ENCODE peak calls at places on chromosomes 12 and 14, in four cellular contexts. I is IMR-90, F is H9, M is psoas muscle. A is an unnamed sample. For H3K4me1, the result is how much of the 10 kb centered on the place peaks cover.

GRCh38 chr12:106310687-106311086 is 8.2 kb downstream of the TCP11L2 start:
- DNase-seq in I (no peak), F (no peak), M (no peak), A (no peak)

GRCh38 chr14:77023001-77023996 is 5.2 kb downstream of the IRF2BPL start:
- DNase-seq in I (peak), F (peak), M (no peak), A (peak)

GRCh38 chr12:123937707-123938600 is 34.7 kb downstream of the CCDC92 start:
- DNase-seq in I (peak), F (no peak), M (no peak), A (no peak)

GRCh38 chr14:105536691-105537579 is 10.6 kb downstream of the TMEM121 start:
- DNase-seq in I (no peak), F (no peak), M (no peak), A (no peak)

GRCh38 chr14:56126514-56126913 is 8.3 kb downstream of the PELI2 start:
- DNase-seq in I (no peak), F (no peak), M (no peak), A (no peak)

GRCh38 chr14:75769047-75769685 is 108.1 kb downstream of the TTLL5 start:
- DNase-seq in I (peak), F (no peak), M (no peak), A (no peak)

GRCh38 chr12:92437452-92437851 is 265.3 kb upstream of the PLEKHG7 start:
- DNase-seq in I (no peak), F (no peak), M (no peak), A (no peak)

GRCh38 chr12:39824505-39825198 is 205.0 kb upstream of the ABCD2 start:
- DNase-seq in I (peak), F (no peak), M (no peak), A (peak)

GRCh38 chr12:65667932-65668331 is 156.4 kb upstream of the HMGA2 start:
- DNase-seq in I (no peak), F (no peak), M (no peak), A (no peak)

GRCh38 chr14:102517412-102518062 is 8.0 kb upstream of the ANKRD9 start:
- DNase-seq in I (no peak), F (peak), M (no peak), A (peak)

GRCh38 chr14:88937706-88938105 is 113.3 kb downstream of the TTC8 start:
- DNase-seq in I (peak), F (no peak), M (no peak), A (no peak)

GRCh38 chr12:2180737-2181082 is 127.9 kb downstream of the CACNA1C start:
- DNase-seq in I (no peak), F (no peak), M (no peak), A (no peak)

GRCh38 chr14:64777461-64777860 is 73.2 kb downstream of the PLEKHG3 start:
- DNase-seq in I (no peak), F (no peak), M (no peak), A (no peak)

GRCh38 chr12:5171701-5172100 is 128.0 kb downstream of the KCNA5 start:
- DNase-seq in I (peak), F (peak), M (no peak), A (peak)

GRCh38 chr12:42790761-42791151 is 201.2 kb upstream of the PRICKLE1 start:
- DNase-seq in I (peak), F (no peak), M (no peak), A (no peak)

GRCh38 chr12:117857632-117858274 is 111.0 kb downstream of the KSR2 start:
- DNase-seq in I (peak), F (peak), M (no peak), A (peak)

GRCh38 chr12:119949594-119949993 is 39.4 kb upstream of the BICDL1 start:
- DNase-seq in I (no peak), F (no peak), M (no peak), A (no peak)

GRCh38 chr12:96241484-96242256 is 47.5 kb downstream of the ELK3 start:
- DNase-seq in I (peak), F (no peak), M (peak), A (no peak)

GRCh38 chr12:14774944-14775651 is 28.2 kb downstream of the WBP11 start:
- DNase-seq in I (peak), F (peak), M (peak), A (peak)

GRCh38 chr12:120159509-120160237 is 34.8 kb downstream of the GCN1 start:
- DNase-seq in I (no peak), F (no peak), M (no peak), A (peak)

GRCh38 chr12:49527361-49528130 is 11.3 kb upstream of the KCNH3 start:
- DNase-seq in I (no peak), F (no peak), M (no peak), A (no peak)

GRCh38 chr14:61925732-61926445 is 163.7 kb downstream of the SNAPC1 start:
- DNase-seq in I (peak), F (no peak), M (no peak), A (no peak)

GRCh38 chr12:114412825-114413749 is 7.1 kb upstream of the TBX5 start:
- DNase-seq in I (peak), F (no peak), M (no peak), A (no peak)

GRCh38 chr14:35213869-35214387 is 78.3 kb upstream of the PSMA6 start:
- DNase-seq in I (peak), F (no peak), M (no peak), A (no peak)

GRCh38 chr12:122336015-122336946 is 70.0 kb upstream of the VPS33A start:
- DNase-seq in I (peak), F (no peak), M (no peak), A (no peak)

GRCh38 chr14:90850487-90850886 is 34.3 kb upstream of the TTC7B start:
- DNase-seq in I (peak), F (peak), M (no peak), A (no peak)

GRCh38 chr12:25583545-25583944 is 30.5 kb upstream of the LMNTD1 start:
- DNase-seq in I (peak), F (peak), M (no peak), A (peak)

GRCh38 chr12:64782181-64782580 is 23.0 kb upstream of the GNS start:
- DNase-seq in I (no peak), F (no peak), M (no peak), A (no peak)

GRCh38 chr14:60064491-60065072 is 27.1 kb upstream of the PCNX4 start:
- DNase-seq in I (peak), F (no peak), M (no peak), A (no peak)

GRCh38 chr14:92903359-92903758 is 19.6 kb upstream of the CHGA start:
- DNase-seq in I (no peak), F (no peak), M (no peak), A (no peak)

GRCh38 chr14:22319526-22320352 is 269.3 kb downstream of the DAD1 start:
- DNase-seq in I (peak), F (peak), M (no peak), A (peak)

GRCh38 chr14:68282479-68283377 is 463.1 kb downstream of the RAD51B start:
- DNase-seq in I (no peak), F (no peak), M (no peak), A (no peak)
- H3K27ac ChIP-seq in I (no peak), F (no peak), M (no peak), A (no peak)

GRCh38 chr12:108820700-108821406 is 36.5 kb downstream of the SSH1 start:
- DNase-seq in I (no peak), F (no peak), M (no peak), A (no peak)
- H3K4me1 ChIP-seq in I (under half), F (under half), M (half or more), A (half or more)

DNA sequence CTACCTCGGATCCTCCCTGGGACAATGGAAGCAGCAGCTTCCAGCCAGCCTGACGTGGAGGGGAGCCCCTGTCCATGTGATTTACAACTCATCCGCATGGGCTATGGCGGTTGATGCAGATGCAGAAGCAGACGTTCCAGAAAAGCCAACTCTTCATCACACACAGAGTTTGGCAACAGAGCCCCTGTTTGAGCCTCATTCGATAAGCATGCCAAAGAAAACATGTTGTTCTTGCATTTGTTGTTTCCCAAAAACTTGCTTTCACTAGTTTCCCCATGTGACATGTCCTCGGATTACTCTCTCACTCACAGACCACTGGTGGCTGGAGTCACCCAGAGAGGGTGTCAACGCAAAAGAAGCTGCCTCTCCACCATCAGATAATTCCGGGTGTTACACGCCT is 16.4 kb upstream of the TC2N start:
- DNase-seq in I (no peak), F (no peak), M (peak), A (peak)
- TF ChIP-seq CTCF in I (no peak), F (no peak), M (no peak), A (no peak)

GRCh38 chr12:111781085-111781658 is 14.4 kb downstream of the ALDH2 start:
- DNase-seq in I (no peak), F (no peak), M (no peak), A (no peak)
- H3K27ac ChIP-seq in I (no peak), F (no peak), M (no peak), A (no peak)

GRCh38 chr12:774051-774614 is 21.8 kb downstream of the WNK1 start:
- DNase-seq in I (no peak), F (no peak), M (no peak), A (no peak)

GRCh38 chr12:779745-780734 is 27.7 kb downstream of the WNK1 start:
- DNase-seq in I (peak), F (no peak), M (no peak), A (no peak)

GRCh38 chr12:780750-781379 is 28.5 kb downstream of the WNK1 start:
- DNase-seq in I (no peak), F (no peak), M (no peak), A (no peak)

GRCh38 chr12:778615-779014 is 26.2 kb downstream of the WNK1 start:
- DNase-seq in I (no peak), F (no peak), M (no peak), A (no peak)

GRCh38 chr12:777550-778047 is 25.2 kb downstream of the WNK1 start:
- DNase-seq in I (no peak), F (no peak), M (no peak), A (no peak)
- H3K4me1 ChIP-seq in I (under half), F (under half), M (half or more), A (under half)